ENCODE peak calls at places on chromosomes 6 and 20, in five cellular contexts. E, Q, G, P and D are unnamed samples.

GRCh38 chr20:38073307-38074010 is 39.9 kb downstream of the RPRD1B start:
- DNase-seq in E (no peak), Q (peak; percentile 75), G (peak; percentile 27), P (peak; percentile 80), D (peak; percentile 77)

GRCh38 chr6:34055223-34055933 is 90.5 kb downstream of the GRM4 start:
- DNase-seq in E (peak; percentile 86), Q (peak; percentile 33), G (peak; percentile 20), P (peak; percentile 52), D (no peak)

GRCh38 chr6:104995989-104996617 is 39.2 kb downstream of the LIN28B start:
- DNase-seq in E (no peak), Q (no peak), G (no peak), P (no peak), D (no peak)

GRCh38 chr20:57435498-57436222 is 44.5 kb downstream of the RBM38 start:
- DNase-seq in E (peak; percentile 89), Q (peak; percentile 61), G (peak; percentile 99), P (peak; percentile 96), D (no peak)

GRCh38 chr6:77650098-77650663 is 2.7 kb upstream of the MEI4 start:
- DNase-seq in E (peak; percentile 79), Q (peak; percentile 24), G (no peak), P (no peak), D (no peak)

GRCh38 chr6:38687549-38687948 is 15.4 kb downstream of the GLO1 start:
- DNase-seq in E (no peak), Q (no peak), G (no peak), P (no peak), D (no peak)

GRCh38 chr20:36173451-36173933 is 19.0 kb downstream of the EPB41L1 start:
- DNase-seq in E (no peak), Q (peak; percentile 23), G (no peak), P (no peak), D (no peak)

GRCh38 chr6:139378882-139379341 is 4.5 kb upstream of the CITED2 start:
- DNase-seq in E (no peak), Q (no peak), G (no peak), P (peak; percentile 93), D (no peak)

GRCh38 chr6:11093065-11093590 is 506 bp upstream of the SMIM13 start:
- DNase-seq in E (no peak), Q (no peak), G (no peak), P (no peak), D (no peak)

GRCh38 chr20:9551808-9552550 is 37.6 kb downstream of the LAMP5 start:
- DNase-seq in E (no peak), Q (no peak), G (no peak), P (no peak), D (no peak)

GRCh38 chr20:51326241-51326819 is 216.2 kb downstream of the NFATC2 start:
- DNase-seq in E (no peak), Q (no peak), G (no peak), P (no peak), D (no peak)

GRCh38 chr6:121608270-121608669 is 172.8 kb downstream of the GJA1 start:
- DNase-seq in E (no peak), Q (no peak), G (no peak), P (no peak), D (no peak)

GRCh38 chr6:11139051-11139960 is 27.8 kb upstream of the ERVFRD-1 start:
- DNase-seq in E (no peak), Q (no peak), G (no peak), P (peak; percentile 42), D (peak; percentile 17)

DNA sequence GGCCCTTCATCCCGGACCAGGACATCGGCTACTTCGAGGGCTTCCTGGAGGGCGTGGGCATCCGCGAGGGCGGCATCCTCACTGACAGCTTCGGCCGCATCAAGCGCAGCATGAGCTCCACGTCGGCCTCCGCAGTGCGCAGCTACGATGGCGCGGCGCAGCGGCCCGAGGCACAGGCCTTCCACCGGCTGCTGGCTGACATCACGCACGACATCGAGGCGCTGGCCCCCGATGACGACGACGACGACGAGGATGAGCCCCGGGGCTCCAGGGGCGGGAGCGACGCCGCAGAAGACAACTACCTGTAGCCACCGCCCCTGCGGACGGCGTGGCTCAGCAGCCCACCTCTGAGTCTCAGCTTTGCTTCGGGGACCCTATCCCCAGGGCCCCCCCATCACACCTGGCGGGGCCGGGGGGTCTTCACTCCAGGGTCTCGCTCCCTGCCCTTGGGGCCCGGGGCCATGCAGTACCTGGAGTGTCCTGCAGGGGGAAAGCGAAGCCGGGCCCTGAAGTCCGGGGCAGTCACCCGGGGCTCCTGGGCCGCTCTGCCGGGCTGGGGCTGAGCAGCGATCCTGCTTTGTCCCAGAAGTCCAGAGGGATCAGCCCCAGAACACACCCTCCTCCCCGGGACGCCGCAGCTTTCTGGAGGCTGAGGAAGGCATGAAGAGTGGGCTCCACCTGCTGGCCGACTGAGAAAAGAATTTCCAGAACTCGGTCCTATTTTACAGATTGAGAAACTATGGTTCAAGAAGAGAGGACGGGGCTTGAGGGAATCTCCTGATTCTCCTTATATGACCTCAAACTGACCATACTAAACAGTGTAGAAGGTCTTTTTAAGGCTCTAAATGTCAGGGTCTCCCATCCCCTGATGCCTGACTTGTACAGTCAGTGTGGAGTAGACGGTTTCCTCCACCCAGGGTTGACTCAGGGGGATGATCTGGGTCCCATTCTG is 20.8 kb upstream of the HCK start:
- DNase-seq in E (peak; percentile 90), Q (peak; percentile 78), G (peak; percentile 56), P (peak; percentile 50), D (peak; percentile 38)
- H3K4me3 ChIP-seq in E (peak overlapping the region; percentile 62), Q (peak overlapping the region; percentile 42), G (peak overlapping the region; percentile 59), P (no peak overlapping the region), D (peak overlapping the region; percentile 19)

DNA sequence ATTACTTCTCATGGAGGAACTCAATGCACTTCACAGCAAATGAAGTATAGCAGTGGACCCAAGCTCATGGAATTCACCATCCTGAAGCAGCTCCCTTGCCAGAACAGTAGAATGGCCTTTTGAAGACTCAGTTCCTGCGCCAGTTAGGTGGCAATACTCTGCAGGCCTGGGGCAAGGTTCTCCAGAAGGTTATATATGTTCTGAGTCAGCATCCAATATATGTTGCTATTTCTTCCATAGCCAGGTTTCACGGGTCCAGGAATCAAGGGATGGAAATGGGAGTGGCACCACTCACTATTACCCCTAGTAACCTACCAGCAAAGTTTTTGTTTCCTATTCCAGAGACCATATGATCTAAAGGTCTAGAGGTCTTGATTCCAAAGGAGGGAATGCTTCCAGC is 56.4 kb upstream of the CNKSR3 start:
- DNase-seq in E (no peak), Q (no peak), G (no peak), P (no peak), D (no peak)
- TF ChIP-seq CTCF in E (no peak), Q (no peak), G (no peak), P (no peak), D (no peak)

GRCh38 chr6:90118581-90118980 is 178.1 kb downstream of the BACH2 start:
- DNase-seq in E (no peak), Q (no peak), G (no peak), P (no peak), D (no peak)
- H3K27me3 ChIP-seq in E (no peaks in the 10 kb centered on the region), Q (no peaks in the 10 kb centered on the region), G (no peaks in the 10 kb centered on the region), P (no peaks in the 10 kb centered on the region), D (peaks cover 4% of the 10 kb centered on the region)

GRCh38 chr20:45336530-45337366 is 11.5 kb downstream of the SDC4 start:
- DNase-seq in E (no peak), Q (peak; percentile 19), G (peak; percentile 81), P (peak; percentile 89), D (peak; percentile 95)
- H3K4me3 ChIP-seq in E (no peak overlapping the region), Q (no peak overlapping the region), G (peak overlapping the region; percentile 42), P (no peak overlapping the region), D (no peak overlapping the region)

GRCh38 chr6:157235600-157236039 is 87.7 kb downstream of the TMEM242 start:
- DNase-seq in E (peak; percentile 82), Q (peak; percentile 61), G (no peak), P (no peak), D (no peak)
- TF ChIP-seq CTCF in E (peak; percentile 56), Q (peak; percentile 59), G (peak; percentile 59), P (no peak), D (peak; percentile 70)

GRCh38 chr6:163797313-163797712 is 382.8 kb downstream of the QKI start:
- DNase-seq in E (no peak), Q (no peak), G (no peak), P (no peak), D (no peak)
- H3K27me3 ChIP-seq in E (no peaks in the 10 kb centered on the region), Q (no peaks in the 10 kb centered on the region), G (no peaks in the 10 kb centered on the region), P (peaks cover 15% of the 10 kb centered on the region), D (no peaks in the 10 kb centered on the region)

GRCh38 chr6:79544939-79545450 is 7.8 kb upstream of the LCA5 start:
- DNase-seq in E (no peak), Q (peak; percentile 66), G (peak; percentile 84), P (peak; percentile 94), D (peak; percentile 93)
- H3K4me3 ChIP-seq in E (peak overlapping the region; percentile 1), Q (peak overlapping the region; percentile 4), G (peak overlapping the region; percentile 46), P (no peak overlapping the region), D (peak overlapping the region; percentile 12)

GRCh38 chr6:30238178-30238795 is 25.1 kb upstream of the TRIM26 start:
- DNase-seq in E (no peak), Q (no peak), G (no peak), P (no peak), D (no peak)
- TF ChIP-seq CTCF in E (peak; percentile 26), Q (peak; percentile 14), G (no peak), P (peak; percentile 55), D (peak; percentile 48)

GRCh38 chr6:166169549-166170421 is 2.1 kb upstream of the TBXT start:
- DNase-seq in E (no peak), Q (no peak), G (no peak), P (no peak), D (no peak)
- H3K27me3 ChIP-seq in E (peaks cover 93% of the 10 kb centered on the region), Q (peaks cover 59% of the 10 kb centered on the region), G (peaks cover 76% of the 10 kb centered on the region), P (peaks cover 69% of the 10 kb centered on the region), D (peaks cover 8% of the 10 kb centered on the region)